ENCODE peak calls at places on chromosome 4, in four cellular contexts. Q is pons, N is GM10248, S is neural crest cell. D is an unnamed sample.

GRCh38 chr4:1843852-1844251 is 12.1 kb downstream of the LETM1 start:
- DNase-seq in S (no peak), Q (peak; percentile 49), N (no peak), D (no peak)

GRCh38 chr4:127370495-127371069 is 262.2 kb upstream of the INTU start:
- DNase-seq in S (no peak), Q (no peak), N (no peak), D (peak; percentile 4)

GRCh38 chr4:170581322-170581721 is 491.6 kb upstream of the AADAT start:
- DNase-seq in Q (no peak), N (no peak), S (no peak), D (no peak)

GRCh38 chr4:79317711-79318110 is 8.2 kb downstream of the NAA11 start:
- DNase-seq in N (no peak), Q (no peak), S (no peak), D (no peak)

GRCh38 chr4:111228396-111228795 is 605.5 kb upstream of the PITX2 start:
- DNase-seq in N (no peak), Q (no peak), S (no peak), D (peak; percentile 57)

GRCh38 chr4:174521800-174522182 is 497 bp downstream of the HPGD start:
- DNase-seq in S (peak; percentile 2), N (peak; percentile 13), Q (no peak), D (no peak)

GRCh38 chr4:109912706-109913621 is at the start of gene EGF:
- DNase-seq in S (no peak), N (no peak), Q (no peak), D (peak; percentile 78)

GRCh38 chr4:2348786-2349185 is 69.7 kb downstream of the ZFYVE28 start:
- DNase-seq in Q (no peak), N (no peak), S (no peak), D (no peak)

GRCh38 chr4:107906458-107907100 is 24.8 kb upstream of the CYP2U1 start:
- DNase-seq in Q (no peak), S (no peak), N (no peak), D (no peak)

GRCh38 chr4:146310319-146311021 is 96.1 kb downstream of the REELD1 start:
- DNase-seq in S (no peak), N (no peak), Q (no peak), D (no peak)

GRCh38 chr4:1851575-1852415 is 4.2 kb downstream of the LETM1 start:
- DNase-seq in Q (no peak), N (no peak), S (no peak), D (no peak)

GRCh38 chr4:134691915-134692314 is 490.3 kb upstream of the PABPC4L start:
- DNase-seq in S (no peak), N (no peak), Q (no peak), D (peak; percentile 41)

GRCh38 chr4:42558156-42558555 is 98.7 kb downstream of the ATP8A1 start:
- DNase-seq in S (no peak), Q (no peak), N (no peak), D (no peak)

GRCh38 chr4:177546745-177547144 is 104.5 kb upstream of the AGA start:
- DNase-seq in S (no peak), Q (no peak), N (no peak), D (peak; percentile 12)

GRCh38 chr4:155679343-155679742 is 12.7 kb downstream of the GUCY1A1 start:
- DNase-seq in S (no peak), N (no peak), Q (no peak), D (no peak)

GRCh38 chr4:14827111-14827510 is 175.2 kb upstream of the CPEB2 start:
- DNase-seq in N (no peak), Q (no peak), S (no peak), D (no peak)

GRCh38 chr4:23297327-23297726 is 592.5 kb downstream of the PPARGC1A start:
- DNase-seq in Q (no peak), N (no peak), S (no peak), D (no peak)

GRCh38 chr4:48169636-48170035 is 35.6 kb upstream of the TXK start:
- DNase-seq in Q (no peak), N (no peak), S (no peak), D (no peak)

GRCh38 chr4:8639777-8640720 is 47.5 kb downstream of the CPZ start:
- DNase-seq in Q (no peak), N (no peak), S (no peak), D (no peak)

GRCh38 chr4:47465008-47465407 is 1.5 kb upstream of the COMMD8 start:
- DNase-seq in S (no peak), N (peak; percentile 23), Q (no peak), D (no peak)

GRCh38 chr4:110483516-110483915 is 7.6 kb downstream of the ENPEP start:
- DNase-seq in S (no peak), Q (no peak), N (no peak), D (peak; percentile 62)

GRCh38 chr4:104451573-104451972 is 43.1 kb downstream of the CXXC4 start:
- DNase-seq in N (no peak), Q (peak; percentile 77), S (no peak), D (peak; percentile 3)

GRCh38 chr4:23382880-23383279 is 507.0 kb downstream of the PPARGC1A start:
- DNase-seq in S (no peak), N (no peak), Q (no peak), D (peak; percentile 76)

GRCh38 chr4:99323761-99324160 is 2.6 kb upstream of the ADH1B start:
- DNase-seq in N (no peak), S (no peak), Q (peak; percentile 12), D (no peak)

GRCh38 chr4:127622621-127622922 is 10.2 kb upstream of the INTU start:
- DNase-seq in S (no peak), Q (no peak), N (no peak), D (no peak)

GRCh38 chr4:42234817-42235216 is 82.4 kb upstream of the BEND4 start:
- DNase-seq in Q (no peak), N (no peak), S (no peak), D (no peak)

GRCh38 chr4:23923840-23924239 is 34.0 kb upstream of the PPARGC1A start:
- DNase-seq in S (no peak), Q (no peak), N (no peak), D (no peak)

GRCh38 chr4:30370105-30370504 is 350.1 kb upstream of the PCDH7 start:
- DNase-seq in Q (no peak), N (no peak), S (no peak), D (no peak)

GRCh38 chr4:103484521-103484920 is 235.3 kb downstream of the TACR3 start:
- DNase-seq in S (no peak), Q (no peak), N (no peak), D (no peak)

GRCh38 chr4:6390357-6390756 is 82.1 kb downstream of the PPP2R2C start:
- DNase-seq in Q (peak; percentile 73), N (no peak), S (no peak), D (no peak)

D was measured in astrocyte.